ENCODE peak calls at places on chromosome 14, in nine cellular contexts. Y, A, I, C, G, Q, R, E and F are unnamed samples. For H3K9me3 and H3K4me1, the result is how much of the 10 kb centered on the place peaks cover.

GRCh38 chr14:69716483-69717187 is 50.3 kb upstream of the SRSF5 start:
- DNase-seq in I (no peak), Y (peak), R (no peak), A (peak), C (no peak), Q (peak), G (no peak), E (no peak), F (no peak)

GRCh38 chr14:55297611-55298323 is 26.5 kb downstream of the FBXO34 start:
- DNase-seq in E (no peak), G (no peak), A (no peak), Q (no peak), C (no peak), R (no peak), I (no peak), Y (peak), F (no peak)

GRCh38 chr14:59565112-59565511 is 11.5 kb downstream of the CCDC175 start:
- DNase-seq in I (no peak), A (peak), G (no peak), Y (no peak), E (no peak), C (no peak), R (no peak), Q (no peak), F (no peak)

GRCh38 chr14:55438066-55438683 is 2.2 kb downstream of the TBPL2 start:
- DNase-seq in G (no peak), E (no peak), Q (peak), Y (no peak), A (peak), C (no peak), I (no peak), R (peak), F (no peak)

GRCh38 chr14:50977863-50978520 is 33.7 kb upstream of the PYGL start:
- DNase-seq in C (no peak), Y (no peak), G (no peak), R (no peak), Q (no peak), E (no peak), I (no peak), A (no peak), F (no peak)

GRCh38 chr14:36553650-36554260 is 28.7 kb downstream of the NKX2-8 start:
- DNase-seq in C (no peak), E (no peak), Q (peak), A (peak), G (no peak), I (no peak), R (no peak), Y (no peak), F (no peak)

GRCh38 chr14:99883866-99884650 is 90.8 kb downstream of the EML1 start:
- DNase-seq in I (no peak), A (no peak), E (no peak), C (no peak), R (no peak), G (no peak), Q (no peak), Y (no peak), F (no peak)

GRCh38 chr14:52018252-52018651 is 28.9 kb downstream of the RTRAF start:
- DNase-seq in G (no peak), E (no peak), I (no peak), R (no peak), Q (peak), C (no peak), Y (peak), A (no peak), F (no peak)

GRCh38 chr14:36939265-36939664 is 233.1 kb downstream of the SLC25A21 start:
- DNase-seq in G (no peak), A (no peak), Q (no peak), R (no peak), I (no peak), E (no peak), Y (no peak), C (no peak), F (no peak)

GRCh38 chr14:63510538-63510937 is 32.6 kb downstream of the PPP2R5E start:
- DNase-seq in C (no peak), R (no peak), I (no peak), E (no peak), Y (no peak), G (no peak), Q (peak), A (peak), F (no peak)

GRCh38 chr14:61525293-61526011 is 169.9 kb upstream of the HIF1A start:
- DNase-seq in C (peak), I (peak), R (peak), Y (peak), A (peak), Q (peak), E (no peak), G (peak), F (peak)

GRCh38 chr14:96269359-96269710 is 13.3 kb downstream of the BDKRB1 start:
- DNase-seq in E (peak), R (no peak), G (no peak), C (no peak), A (no peak), I (no peak), Q (no peak), Y (no peak), F (no peak)

GRCh38 chr14:77314043-77314442 is 6.6 kb downstream of the POMT2 start:
- DNase-seq in C (no peak), G (no peak), Q (peak), Y (peak), E (peak), R (no peak), A (peak), I (peak), F (no peak)

GRCh38 chr14:36065831-36066230 is 110.7 kb downstream of the PTCSC3 start:
- DNase-seq in Y (no peak), I (no peak), A (no peak), G (no peak), R (no peak), E (no peak), Q (no peak), C (no peak), F (no peak)

GRCh38 chr14:55245657-55246268 is 25.5 kb upstream of the FBXO34 start:
- DNase-seq in R (no peak), I (no peak), A (peak), Y (peak), C (no peak), G (no peak), Q (peak), E (no peak), F (no peak)

GRCh38 chr14:79279645-79280399 is 931.5 kb downstream of the DIO2 start:
- DNase-seq in E (peak), R (no peak), I (no peak), Q (peak), Y (peak), C (peak), G (peak), A (peak), F (peak)

GRCh38 chr14:32083315-32083624 is 6.2 kb downstream of the ARHGAP5 start:
- DNase-seq in Y (no peak), G (no peak), R (no peak), Q (no peak), I (no peak), C (no peak), E (no peak), A (no peak), F (no peak)

GRCh38 chr14:21525571-21525970 is 575 bp downstream of the SALL2 start:
- DNase-seq in G (no peak), R (peak), C (no peak), Q (peak), I (no peak), Y (no peak), E (no peak), A (peak), F (no peak)

GRCh38 chr14:71931492-71932228 is 569 bp upstream of the RGS6 start:
- DNase-seq in R (no peak), I (no peak), G (no peak), E (no peak), C (peak), A (no peak), Y (no peak), Q (no peak), F (peak)
- TF ChIP-seq CTCF in R (no peak), I (no peak), G (no peak), E (no peak), C (peak), A (no peak), Y (no peak), Q (no peak), F (peak)

DNA sequence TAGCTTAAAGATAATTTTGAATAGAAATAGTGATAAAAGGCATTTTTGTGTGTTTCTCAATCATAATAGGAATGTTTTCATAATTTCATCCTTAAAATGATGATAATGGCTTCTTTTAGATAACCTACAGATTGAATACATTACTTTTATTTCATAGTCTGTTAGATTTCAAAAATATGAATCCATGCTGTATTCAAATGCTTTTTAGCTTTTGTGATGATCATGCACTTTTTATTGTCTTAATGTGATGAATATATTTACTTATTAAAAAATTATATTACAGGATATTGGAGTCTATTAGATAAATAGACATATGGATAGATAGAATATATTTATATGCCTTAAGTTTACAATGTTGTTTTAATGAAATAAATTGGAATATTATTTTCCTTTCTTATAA is 886.8 kb upstream of the NOVA1 start:
- DNase-seq in R (no peak), Y (no peak), A (no peak), E (no peak), G (no peak), C (no peak), Q (no peak), I (no peak), F (no peak)
- H3K9me3 ChIP-seq in R (under half), Y (under half), A (under half), E (under half), G (under half), C (under half), Q (under half), I (under half), F (under half)

DNA sequence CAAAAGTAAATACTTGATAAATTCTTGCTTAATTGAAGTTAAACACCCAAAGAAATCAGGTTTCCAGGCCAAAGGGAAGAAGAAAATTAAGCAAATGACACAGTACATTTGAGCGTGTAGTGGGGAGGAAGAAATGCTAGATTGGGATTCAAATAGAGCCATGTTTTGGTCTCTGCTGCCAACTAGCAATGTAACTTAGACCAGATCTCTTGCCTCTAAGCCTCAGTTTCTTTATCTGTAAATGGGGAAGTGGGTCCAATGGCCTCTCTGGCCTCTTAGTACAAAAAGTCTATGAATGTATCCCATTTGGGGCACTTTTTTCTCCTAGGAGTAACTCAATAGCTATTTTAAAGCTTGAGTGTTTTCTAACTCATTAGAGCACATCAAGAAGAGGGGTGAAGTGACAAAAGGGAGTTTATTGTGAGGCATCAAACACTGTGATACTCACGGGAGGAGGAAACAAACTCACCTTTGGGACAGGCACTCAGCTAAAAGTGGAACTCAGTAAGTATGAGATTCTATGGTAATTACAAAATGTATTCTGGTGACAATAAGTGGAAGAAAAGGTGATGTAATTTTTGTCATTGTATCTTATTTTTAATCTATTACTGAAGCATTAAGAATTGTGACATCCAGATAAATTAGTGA is 55.8 kb downstream of the DAD1 start:
- DNase-seq in A (no peak), I (no peak), Y (no peak), G (no peak), E (no peak), Q (no peak), R (no peak), C (no peak), F (no peak)
- H3K4me1 ChIP-seq in A (under half), I (under half), Y (under half), G (under half), E (under half), Q (under half), R (under half), C (under half), F (under half)

GRCh38 chr14:105022276-105022670 is 1.4 kb upstream of the CDCA4 start:
- DNase-seq in E (no peak), C (no peak), G (no peak), I (no peak), A (no peak), Y (no peak), Q (no peak), R (no peak), F (no peak)

GRCh38 chr14:105021656-105022275 is 883 bp upstream of the CDCA4 start:
- DNase-seq in R (peak), A (peak), E (peak), G (peak), C (peak), Q (peak), I (no peak), Y (peak), F (no peak)

GRCh38 chr14:105023144-105023543 is 2.3 kb upstream of the CDCA4 start:
- DNase-seq in Q (no peak), G (no peak), R (no peak), Y (no peak), C (no peak), I (no peak), E (no peak), A (no peak), F (no peak)

GRCh38 chr14:105025429-105025828 is 4.5 kb upstream of the CDCA4 start:
- DNase-seq in E (no peak), Q (no peak), I (no peak), A (no peak), G (no peak), Y (no peak), C (no peak), R (no peak), F (no peak)

GRCh38 chr14:105023791-105024480 is 3.1 kb upstream of the CDCA4 start:
- DNase-seq in I (no peak), R (no peak), Y (no peak), G (no peak), E (no peak), C (no peak), Q (peak), A (peak), F (no peak)
- TF ChIP-seq CTCF in I (no peak), R (no peak), Y (no peak), G (no peak), E (no peak), C (no peak), Q (no peak), A (no peak), F (no peak)

GRCh38 chr14:98099527-98099926 is 1172.5 kb downstream of the BCL11B start:
- DNase-seq in G (no peak), I (no peak), Y (no peak), C (no peak), A (no peak), E (no peak), R (no peak), Q (no peak), F (no peak)
- H3K9me3 ChIP-seq in G (under half), I (under half), Y (under half), C (under half), A (under half), E (under half), R (under half), Q (under half), F (under half)

GRCh38 chr14:68692216-68692615 is 100.7 kb downstream of the ZFP36L1 start:
- DNase-seq in G (no peak), E (no peak), I (peak), Q (no peak), A (no peak), R (no peak), Y (no peak), C (no peak), F (no peak)

GRCh38 chr14:68694516-68695235 is 98.2 kb downstream of the ZFP36L1 start:
- DNase-seq in C (no peak), R (no peak), I (peak), E (no peak), Q (peak), Y (no peak), G (no peak), A (peak), F (no peak)

GRCh38 chr14:68691031-68691864 is 101.6 kb downstream of the ZFP36L1 start:
- DNase-seq in R (no peak), A (no peak), E (peak), Y (no peak), G (no peak), I (peak), C (no peak), Q (no peak), F (no peak)

GRCh38 chr14:68693926-68694325 is 98.9 kb downstream of the ZFP36L1 start:
- DNase-seq in R (no peak), Q (no peak), I (no peak), G (no peak), Y (no peak), E (no peak), C (no peak), A (no peak), F (no peak)

GRCh38 chr14:68692916-68693771 is 99.7 kb downstream of the ZFP36L1 start:
- DNase-seq in G (no peak), E (no peak), A (peak), I (peak), R (no peak), Q (peak), C (no peak), Y (no peak), F (no peak)
- H3K4me1 ChIP-seq in G (under half), E (under half), A (under half), I (under half), R (under half), Q (under half), C (under half), Y (under half), F (under half)

DNA sequence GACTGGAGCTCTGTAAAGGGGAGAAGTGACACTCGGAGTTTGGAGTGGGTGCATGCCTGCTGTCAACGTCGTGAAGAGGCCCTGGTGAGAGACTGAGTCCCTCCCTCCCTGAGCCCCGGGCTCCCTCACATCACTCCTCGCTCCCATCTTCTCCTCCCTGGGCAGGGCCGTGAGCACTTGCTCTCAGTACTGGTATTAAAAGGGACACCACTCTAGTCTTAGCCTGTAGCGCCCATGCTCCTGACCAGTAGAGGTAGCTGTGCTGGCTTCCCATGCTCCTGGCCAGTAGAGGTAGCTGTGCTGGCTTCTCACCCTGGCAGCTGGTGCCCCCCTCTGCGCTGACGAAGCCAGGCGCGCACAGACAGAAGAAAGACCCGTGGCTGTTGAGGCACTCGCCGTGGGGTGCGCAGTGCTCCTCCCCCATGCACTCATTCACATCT is 14.7 kb downstream of the ISCA2 start:
- DNase-seq in C (no peak), R (no peak), Q (no peak), Y (no peak), E (peak), G (peak), A (no peak), I (no peak), F (no peak)
- TF ChIP-seq CTCF in C (peak), R (no peak), Q (no peak), Y (no peak), E (peak), G (no peak), A (peak), I (no peak), F (no peak)

GRCh38 chr14:20209595-20209994 is 13.9 kb upstream of the OR11H6 start:
- DNase-seq in G (no peak), I (no peak), Q (no peak), R (no peak), Y (no peak), A (no peak), C (no peak), E (no peak), F (no peak)

GRCh38 chr14:20219033-20219432 is 4.5 kb upstream of the OR11H6 start:
- DNase-seq in Y (no peak), C (no peak), G (no peak), E (no peak), R (no peak), A (no peak), I (no peak), Q (no peak), F (no peak)

DNA sequence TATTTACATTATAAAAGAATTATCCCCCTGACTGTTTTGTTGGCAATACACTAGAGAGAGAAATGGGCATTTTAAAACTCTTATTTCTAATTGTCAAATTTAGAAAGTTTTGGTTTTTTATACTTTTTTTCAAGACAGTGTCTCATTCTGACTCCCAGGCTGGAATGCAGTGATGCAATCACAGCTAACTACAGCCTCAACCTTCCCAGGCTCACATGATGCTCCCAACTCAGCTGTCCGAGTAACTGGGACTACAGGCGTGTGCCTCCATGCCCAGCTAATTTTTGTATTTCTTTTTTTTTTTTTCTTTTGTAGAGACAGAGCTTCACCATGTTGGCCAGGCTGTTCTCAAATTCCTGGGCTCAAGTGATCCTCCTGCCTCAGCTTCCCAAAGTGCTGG is 8.3 kb upstream of the OR11H6 start:
- DNase-seq in Y (no peak), A (no peak), I (no peak), C (no peak), R (no peak), Q (no peak), E (no peak), G (no peak), F (no peak)
- H3K9me3 ChIP-seq in Y (under half), A (under half), I (under half), C (under half), R (under half), Q (under half), E (under half), G (under half), F (under half)

GRCh38 chr14:73757381-73757780 is 43.2 kb upstream of the PNMA1 start:
- DNase-seq in G (no peak), I (no peak), Q (no peak), Y (no peak), A (no peak), C (no peak), E (no peak), R (no peak), F (no peak)
- H3K4me1 ChIP-seq in G (half or more), I (under half), Q (half or more), Y (half or more), A (half or more), C (half or more), E (under half), R (half or more), F (half or more)

GRCh38 chr14:65258391-65258790 is 154.1 kb upstream of the FUT8 start:
- DNase-seq in E (no peak), R (no peak), C (no peak), Q (peak), I (no peak), A (peak), G (no peak), Y (no peak), F (no peak)

GRCh38 chr14:65257405-65257804 is 155.1 kb upstream of the MAX start:
- DNase-seq in I (no peak), C (no peak), Y (no peak), G (no peak), Q (no peak), R (no peak), A (no peak), E (no peak), F (no peak)

GRCh38 chr14:65260786-65261185 is 151.7 kb upstream of the FUT8 start:
- DNase-seq in A (peak), C (no peak), R (no peak), Y (no peak), G (no peak), I (no peak), Q (peak), E (no peak), F (no peak)

GRCh38 chr14:65256714-65257113 is 154.4 kb upstream of the MAX start:
- DNase-seq in A (no peak), E (no peak), Y (no peak), I (no peak), C (no peak), G (no peak), Q (no peak), R (no peak), F (no peak)

DNA sequence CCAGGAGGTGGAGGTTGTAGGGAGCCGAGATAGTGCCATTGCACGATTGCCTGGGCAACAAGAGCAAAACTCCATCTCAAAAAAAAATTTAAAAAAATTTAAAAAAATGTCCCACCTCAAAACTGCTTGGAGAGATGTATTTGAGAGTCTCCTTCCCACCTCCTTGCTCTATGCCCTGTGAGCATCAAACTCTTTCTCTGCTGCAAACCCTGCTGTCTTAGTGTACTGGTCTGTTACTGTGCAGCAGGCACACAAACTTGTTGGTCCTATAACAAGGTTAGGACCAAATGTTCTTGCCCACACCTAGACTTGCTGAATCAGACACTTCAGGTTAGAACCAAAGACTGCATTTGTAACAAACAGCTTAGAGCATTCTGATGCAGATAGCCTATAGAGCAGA is 153.5 kb upstream of the FUT8 start:
- DNase-seq in Q (no peak), C (no peak), G (no peak), I (no peak), R (no peak), Y (no peak), A (no peak), E (no peak), F (no peak)
- TF ChIP-seq CTCF in Q (no peak), C (no peak), G (no peak), I (no peak), R (no peak), Y (no peak), A (no peak), E (no peak), F (no peak)